ENCODE peak calls at places on chromosome 7, in four cellular contexts. C is HepG2, A is WTC11, V is K562. D is an unnamed sample.

GRCh38 chr7:47991741-47992311 is 12.4 kb upstream of the HUS1 start:
- DNase-seq in V (peak), A (peak), C (peak), D (peak)

GRCh38 chr7:92685146-92686042 is 95.2 kb upstream of the FAM133B start:
- DNase-seq in V (no peak), A (no peak), C (no peak), D (no peak)

GRCh38 chr7:76257973-76258372 is 44.5 kb upstream of the HSPB1 start:
- DNase-seq in A (peak), V (no peak), C (peak), D (no peak)

GRCh38 chr7:30726296-30727006 is 25.5 kb upstream of the INMT start:
- DNase-seq in V (no peak), C (no peak), A (no peak), D (no peak)

GRCh38 chr7:133771778-133772421 is 355.2 kb upstream of the LRGUK start:
- DNase-seq in V (no peak), A (no peak), C (no peak), D (no peak)

GRCh38 chr7:46583606-46584005 is 662.5 kb upstream of the IGFBP3 start:
- DNase-seq in A (no peak), C (no peak), V (no peak), D (no peak)

GRCh38 chr7:81884817-81885216 is 115.0 kb upstream of the HGF start:
- DNase-seq in A (no peak), V (no peak), C (no peak), D (no peak)

GRCh38 chr7:80721880-80722595 is 83.6 kb downstream of the CD36 start:
- DNase-seq in C (no peak), A (no peak), V (no peak), D (no peak)

GRCh38 chr7:91835191-91836064 is 45.1 kb downstream of the MTERF1 start:
- DNase-seq in C (no peak), A (no peak), V (no peak), D (no peak)

DNA sequence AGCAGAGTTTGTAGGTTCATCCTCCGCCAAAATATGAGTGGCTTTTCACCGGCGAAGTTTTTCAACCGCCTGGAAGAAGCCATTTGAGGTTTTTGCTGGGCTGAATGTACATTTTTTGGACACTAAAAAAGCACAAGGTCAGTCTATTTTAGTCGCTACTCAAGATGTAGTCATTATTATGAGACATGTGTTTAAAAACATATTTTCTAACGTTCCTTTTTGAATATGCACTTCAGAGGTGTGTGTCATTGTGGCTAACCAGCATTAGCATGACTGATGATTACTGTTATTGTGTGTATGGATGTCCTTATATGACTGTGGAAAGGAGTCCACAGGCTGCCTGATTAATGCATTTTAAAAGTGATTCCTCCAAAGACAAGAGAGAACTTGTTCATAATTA is 605.4 kb downstream of the INHBA start:
- DNase-seq in A (no peak), C (no peak), V (no peak), D (no peak)
- TF ChIP-seq CBFB in A (no peak), C (no peak), V (no peak), D (no peak)

DNA sequence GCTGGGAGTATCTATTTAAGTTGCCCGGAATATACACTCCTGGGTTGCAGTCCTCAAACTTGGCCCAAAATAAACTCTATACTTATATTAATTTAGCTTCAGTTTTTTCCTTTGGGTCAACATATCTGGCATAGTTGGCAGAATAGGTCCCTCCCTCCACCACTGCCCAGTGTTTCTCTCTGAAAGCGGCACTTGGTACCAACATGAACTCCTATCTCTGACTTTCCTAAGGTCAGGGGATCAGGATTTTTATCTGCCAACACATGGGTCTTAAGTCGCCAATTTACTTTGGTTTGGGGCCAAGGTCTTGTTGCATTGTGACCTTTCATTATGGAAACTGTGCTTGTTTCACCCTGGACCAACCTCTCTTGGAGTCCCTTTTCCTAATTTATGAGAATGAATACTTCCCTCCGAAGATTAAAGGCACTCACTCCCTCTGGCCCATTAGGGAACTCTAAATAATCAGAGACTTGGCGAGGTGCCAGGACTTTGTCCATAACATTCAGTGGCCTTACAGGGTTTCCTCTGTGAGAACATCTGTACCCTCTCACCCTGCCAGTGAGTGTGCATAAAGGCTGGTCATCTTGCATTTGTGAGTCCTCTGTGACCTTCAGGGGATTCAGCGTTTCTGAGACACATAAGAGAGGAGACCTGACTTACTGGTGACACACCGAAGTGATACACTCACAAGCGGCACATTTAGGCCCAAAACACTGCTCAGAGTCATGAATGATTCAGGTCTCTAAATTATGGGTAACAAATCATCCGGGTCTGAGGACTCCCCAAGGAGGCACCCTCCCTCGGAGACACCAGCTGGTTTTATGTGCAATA is 19.7 kb upstream of the FKBP9 start:
- DNase-seq in C (peak), V (no peak), A (no peak), D (no peak)
- TF ChIP-seq CBFB in C (no peak), V (no peak), A (no peak), D (no peak)

GRCh38 chr7:1560620-1561031 is 4.6 kb upstream of the TMEM184A start:
- DNase-seq in C (no peak), A (no peak), V (no peak), D (no peak)

GRCh38 chr7:1557771-1558170 is 1.8 kb upstream of the TMEM184A start:
- DNase-seq in C (no peak), V (no peak), A (no peak), D (no peak)

GRCh38 chr7:1558181-1558811 is 2.3 kb upstream of the TMEM184A start:
- DNase-seq in V (peak), A (peak), C (peak), D (no peak)

GRCh38 chr7:1559626-1560590 is 3.9 kb upstream of the TMEM184A start:
- DNase-seq in V (no peak), C (no peak), A (no peak), D (no peak)

DNA sequence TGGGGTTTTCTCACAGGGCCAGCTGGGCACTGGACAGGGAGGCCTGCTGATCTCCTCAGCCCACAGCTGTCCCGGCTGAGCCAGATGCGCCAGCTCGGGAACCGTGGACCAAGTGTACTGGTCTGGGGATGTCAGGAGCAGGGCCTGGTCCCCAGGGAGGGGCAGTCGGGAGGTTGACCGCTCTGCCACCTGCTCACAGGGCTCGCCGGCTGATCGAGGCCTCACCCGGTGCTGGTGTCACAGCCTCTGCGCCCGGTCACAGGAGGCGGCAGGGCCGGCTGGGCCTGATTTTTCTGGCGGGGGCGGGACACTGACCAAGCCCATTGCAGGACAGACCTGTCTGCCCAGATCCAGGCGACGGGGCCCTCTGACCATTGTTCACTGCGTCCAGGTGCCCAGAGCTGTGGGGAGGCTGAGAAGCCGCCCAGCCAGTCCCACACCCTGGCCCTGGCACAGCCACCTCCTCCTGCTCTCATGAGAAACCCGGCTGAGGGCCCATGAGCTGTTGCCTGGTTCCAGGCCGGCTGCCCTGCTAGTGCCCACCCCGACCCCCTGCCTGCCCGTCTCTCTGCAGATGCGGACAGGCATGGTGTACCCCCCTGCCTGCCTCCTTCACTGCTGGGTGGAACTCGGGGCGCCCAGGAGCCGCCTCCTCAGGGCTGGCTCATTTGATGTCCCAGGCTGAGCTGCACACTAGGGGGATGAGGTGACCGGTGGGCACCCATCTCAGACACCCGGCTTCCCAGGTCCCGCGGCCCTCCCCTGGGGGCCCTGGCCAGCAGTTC is 3.0 kb upstream of the TMEM184A start:
- DNase-seq in V (no peak), A (no peak), C (no peak), D (no peak)
- TF ChIP-seq CBFB in V (no peak), A (no peak), C (no peak), D (no peak)

GRCh38 chr7:4167385-4167910 is 514.6 kb upstream of the FOXK1 start:
- DNase-seq in A (no peak), C (no peak), V (no peak), D (no peak)

GRCh38 chr7:4168041-4168440 is 514.1 kb upstream of the FOXK1 start:
- DNase-seq in V (no peak), C (no peak), A (no peak), D (no peak)

GRCh38 chr7:4164556-4164955 is 517.5 kb upstream of the FOXK1 start:
- DNase-seq in A (no peak), V (no peak), C (peak), D (no peak)

GRCh38 chr7:4166807-4167206 is 515.3 kb upstream of the FOXK1 start:
- DNase-seq in V (no peak), A (no peak), C (no peak), D (no peak)

DNA sequence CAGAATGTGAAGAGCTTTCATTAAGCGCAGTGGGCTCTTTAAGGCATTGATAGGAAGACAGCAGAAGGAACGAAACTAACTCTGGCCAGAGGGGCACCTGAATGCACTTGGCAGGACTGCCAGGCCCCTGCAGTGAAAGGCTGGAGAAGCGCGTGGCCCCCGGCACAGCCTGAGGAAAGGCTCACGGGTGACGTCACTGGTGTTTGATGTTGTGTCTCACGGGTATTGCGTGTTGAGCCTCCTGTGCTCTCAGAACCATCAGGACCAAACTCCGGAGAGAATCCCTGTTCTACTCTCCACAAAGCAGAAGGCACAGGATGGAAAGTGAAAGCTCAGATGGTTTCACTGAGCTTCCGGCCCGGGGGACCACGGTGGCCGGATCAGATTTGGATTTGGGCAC is 515.8 kb upstream of the FOXK1 start:
- DNase-seq in A (no peak), C (no peak), V (no peak), D (no peak)
- TF ChIP-seq CBFB in A (no peak), C (no peak), V (no peak), D (no peak)

D was measured in GM12878.